ENCODE peak calls at places on chromosomes 12 and 14, in four cellular contexts. T is upper lobe of right lung, K is lower lobe of right lung, V is HAP-1. W is an unnamed sample. For H3K4me1, the result is how much of the 10 kb centered on the place peaks cover.

GRCh38 chr14:46048127-46048526 is 603.5 kb downstream of the RPL10L start:
- DNase-seq in K (no peak), V (peak), T (no peak), W (peak)

GRCh38 chr12:76232013-76232412 is 116.2 kb downstream of the BBS10 start:
- DNase-seq in T (no peak), V (no peak), K (no peak), W (no peak)

GRCh38 chr14:94386085-94387031 is 2.0 kb downstream of the SERPINA1 start:
- DNase-seq in K (no peak), V (no peak), T (no peak), W (no peak)

GRCh38 chr12:3207174-3207573 is 130.0 kb downstream of the TSPAN9 start:
- DNase-seq in T (no peak), K (no peak), V (no peak), W (no peak)

GRCh38 chr12:123897221-123897620 is 75.4 kb downstream of the CCDC92 start:
- DNase-seq in K (no peak), T (no peak), V (no peak), W (no peak)

GRCh38 chr12:1810201-1810930 is 10.0 kb upstream of the LRTM2 start:
- DNase-seq in T (no peak), K (peak), V (no peak), W (no peak)

GRCh38 chr14:94307410-94307992 is 14.4 kb upstream of the SERPINA10 start:
- DNase-seq in V (no peak), K (no peak), T (no peak), W (peak)

GRCh38 chr14:97270308-97270707 is 473.1 kb downstream of the VRK1 start:
- DNase-seq in V (no peak), T (no peak), K (no peak), W (no peak)

GRCh38 chr12:26658991-26659390 is 174.0 kb downstream of the ITPR2 start:
- DNase-seq in V (no peak), T (no peak), K (no peak), W (no peak)

GRCh38 chr12:117076410-117077372 is 22.5 kb downstream of the TESC start:
- DNase-seq in V (no peak), T (no peak), K (no peak), W (no peak)

GRCh38 chr12:52645982-52646381 is 6.0 kb downstream of the KRT2 start:
- DNase-seq in K (no peak), T (no peak), V (no peak), W (no peak)

GRCh38 chr14:103007555-103007954 is 49.8 kb downstream of the CDC42BPB start:
- DNase-seq in V (no peak), K (no peak), T (no peak), W (no peak)

GRCh38 chr14:24891987-24892729 is 157.8 kb downstream of the STXBP6 start:
- DNase-seq in T (no peak), K (no peak), V (no peak), W (no peak)

GRCh38 chr12:22850185-22850584 is 225.2 kb downstream of the ETNK1 start:
- DNase-seq in V (no peak), K (no peak), T (no peak), W (no peak)

GRCh38 chr14:44886860-44887595 is 74.7 kb downstream of the KLHL28 start:
- DNase-seq in T (no peak), K (no peak), V (no peak), W (no peak)

GRCh38 chr12:117587646-117588287 is 226.3 kb upstream of the NOS1 start:
- DNase-seq in T (peak), V (peak), K (peak), W (peak)

GRCh38 chr12:16165506-16165905 is 112.0 kb downstream of the SLC15A5 start:
- DNase-seq in K (no peak), V (peak), T (no peak), W (peak)

GRCh38 chr12:7961395-7962188 is 25.6 kb upstream of the SLC2A3 start:
- DNase-seq in T (no peak), K (no peak), V (no peak), W (no peak)

GRCh38 chr12:14567311-14568195 is at the start of gene PLBD1:
- DNase-seq in V (no peak), K (peak), T (peak), W (peak)

GRCh38 chr14:100219126-100219785 is 19.7 kb upstream of the YY1 start:
- DNase-seq in T (no peak), V (no peak), K (no peak), W (no peak)

GRCh38 chr14:95123895-95124579 is 33.3 kb downstream of the DICER1 start:
- DNase-seq in V (no peak), K (no peak), T (no peak), W (no peak)

GRCh38 chr12:29921307-29921706 is 137.6 kb upstream of the TMTC1 start:
- DNase-seq in K (no peak), T (no peak), V (no peak), W (no peak)

GRCh38 chr12:108738165-108738564 is 6.8 kb upstream of the CORO1C start:
- DNase-seq in T (no peak), V (no peak), K (no peak), W (no peak)

GRCh38 chr12:111088409-111088808 is 168.0 kb upstream of the MYL2 start:
- DNase-seq in T (no peak), K (no peak), V (no peak), W (no peak)

GRCh38 chr12:111034148-111034910 is 114.0 kb upstream of the MYL2 start:
- DNase-seq in T (no peak), K (no peak), V (peak), W (no peak)

GRCh38 chr14:94051779-94052178 is 25.6 kb downstream of the OTUB2 start:
- DNase-seq in T (peak), V (no peak), K (no peak), W (no peak)

GRCh38 chr12:89192419-89192818 is 159.9 kb downstream of the DUSP6 start:
- DNase-seq in T (no peak), V (no peak), K (no peak), W (no peak)

GRCh38 chr14:95490727-95491451 is 25.6 kb downstream of the SYNE3 start:
- DNase-seq in K (no peak), V (no peak), T (no peak), W (no peak)

DNA sequence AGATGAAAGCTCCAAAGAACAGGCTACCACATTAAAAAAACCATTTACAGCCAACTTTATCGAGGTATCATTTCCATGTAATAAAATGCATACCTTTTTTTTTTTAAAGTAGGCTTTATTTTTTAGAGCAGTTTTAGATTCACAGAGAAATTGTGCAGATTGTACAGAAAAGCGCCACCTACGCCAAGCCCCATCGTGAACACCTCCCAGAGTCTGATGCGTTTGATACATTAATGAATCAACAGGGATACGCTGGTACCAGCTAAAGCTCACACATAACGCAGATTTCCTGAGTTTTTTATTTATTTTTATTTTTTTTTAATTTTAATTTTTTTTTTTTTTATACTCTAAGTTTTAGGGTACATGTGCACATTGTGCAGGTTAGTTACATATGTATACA is 129.9 kb downstream of the KIF26A start:
- DNase-seq in V (no peak), K (no peak), T (no peak), W (no peak)
- H3K4me1 ChIP-seq in V (under half), K (under half), T (under half), W (under half)

GRCh38 chr14:50062438-50063039 is 53.8 kb downstream of the VCPKMT start:
- DNase-seq in V (peak), K (no peak), T (peak), W (no peak)
- H3K4me1 ChIP-seq in V (under half), K (under half), T (under half), W (under half)

GRCh38 chr14:89267163-89267562 is 149.9 kb downstream of the FOXN3 start:
- DNase-seq in V (no peak), K (no peak), T (no peak), W (no peak)
- H3K4me1 ChIP-seq in V (under half), K (under half), T (under half), W (under half)

GRCh38 chr12:139585-139984 is 73.0 kb downstream of the IQSEC3 start:
- DNase-seq in K (peak), T (no peak), V (no peak), W (no peak)
- H3K4me1 ChIP-seq in K (under half), T (under half), V (under half), W (under half)

DNA sequence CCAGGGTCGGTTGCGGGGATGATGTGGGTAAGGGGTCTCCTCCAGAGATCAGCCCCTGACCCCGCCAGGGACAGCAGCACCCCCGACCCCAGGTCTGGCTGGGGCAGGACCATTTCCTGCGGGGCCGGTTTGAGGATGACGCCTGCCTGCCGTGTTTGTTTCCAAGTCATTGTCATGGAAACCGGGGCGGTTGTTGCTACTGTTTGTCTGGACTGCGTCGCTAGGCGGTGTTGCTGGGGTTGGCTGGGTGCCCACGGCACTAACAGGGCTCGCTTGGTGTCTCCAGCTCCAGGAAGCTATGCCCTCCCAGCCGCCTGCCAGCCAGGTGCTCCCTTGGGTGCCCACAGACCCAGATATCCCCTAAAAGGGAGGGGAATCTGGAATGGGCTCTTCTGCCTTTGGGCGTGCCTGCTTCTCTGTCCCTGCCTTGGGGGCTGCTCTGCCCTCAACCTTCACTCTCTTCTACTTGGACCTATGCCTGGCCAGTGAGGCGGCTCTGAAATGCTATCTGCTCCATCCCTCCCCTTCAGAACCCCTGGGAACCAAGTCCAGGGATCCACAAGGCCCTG is 4.7 kb upstream of the CRIP1 start:
- DNase-seq in K (peak), T (peak), V (peak), W (no peak)
- H3K4me1 ChIP-seq in K (half or more), T (half or more), V (under half), W (under half)

GRCh38 chr12:120175062-120175461 is 19.5 kb downstream of the GCN1 start:
- DNase-seq in T (no peak), V (no peak), K (no peak), W (no peak)
- H3K4me1 ChIP-seq in T (under half), V (under half), K (under half), W (under half)

GRCh38 chr12:126926023-126926600 is 1340.9 kb upstream of the TMEM132C start:
- DNase-seq in V (no peak), T (no peak), K (no peak), W (no peak)

GRCh38 chr12:126932156-126932555 is 1334.8 kb upstream of the TMEM132C start:
- DNase-seq in K (no peak), T (no peak), V (no peak), W (no peak)

GRCh38 chr12:126935435-126935834 is 1331.5 kb upstream of the TMEM132C start:
- DNase-seq in V (no peak), T (no peak), K (no peak), W (no peak)

DNA sequence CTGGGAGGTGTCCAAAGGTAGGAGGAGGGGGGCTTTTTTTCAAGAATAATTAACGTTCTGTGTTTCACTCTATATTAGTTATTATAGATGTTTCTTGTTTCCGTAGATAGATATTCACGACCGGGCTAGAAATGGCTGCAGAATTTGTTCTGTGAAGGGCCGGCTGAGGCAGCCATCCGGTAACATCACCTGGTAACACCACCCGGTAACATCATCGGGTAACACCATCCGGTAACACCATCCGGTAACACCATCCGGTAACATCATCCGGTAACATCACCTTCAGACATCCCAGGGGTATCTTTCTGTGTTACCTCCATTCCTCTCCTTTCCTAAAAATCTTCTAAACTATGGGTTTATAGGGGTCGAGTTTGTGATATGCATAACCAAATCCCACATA is 1336.7 kb upstream of the TMEM132C start:
- DNase-seq in T (no peak), K (no peak), V (no peak), W (no peak)
- H3K4me1 ChIP-seq in T (under half), K (under half), V (under half), W (under half)

DNA sequence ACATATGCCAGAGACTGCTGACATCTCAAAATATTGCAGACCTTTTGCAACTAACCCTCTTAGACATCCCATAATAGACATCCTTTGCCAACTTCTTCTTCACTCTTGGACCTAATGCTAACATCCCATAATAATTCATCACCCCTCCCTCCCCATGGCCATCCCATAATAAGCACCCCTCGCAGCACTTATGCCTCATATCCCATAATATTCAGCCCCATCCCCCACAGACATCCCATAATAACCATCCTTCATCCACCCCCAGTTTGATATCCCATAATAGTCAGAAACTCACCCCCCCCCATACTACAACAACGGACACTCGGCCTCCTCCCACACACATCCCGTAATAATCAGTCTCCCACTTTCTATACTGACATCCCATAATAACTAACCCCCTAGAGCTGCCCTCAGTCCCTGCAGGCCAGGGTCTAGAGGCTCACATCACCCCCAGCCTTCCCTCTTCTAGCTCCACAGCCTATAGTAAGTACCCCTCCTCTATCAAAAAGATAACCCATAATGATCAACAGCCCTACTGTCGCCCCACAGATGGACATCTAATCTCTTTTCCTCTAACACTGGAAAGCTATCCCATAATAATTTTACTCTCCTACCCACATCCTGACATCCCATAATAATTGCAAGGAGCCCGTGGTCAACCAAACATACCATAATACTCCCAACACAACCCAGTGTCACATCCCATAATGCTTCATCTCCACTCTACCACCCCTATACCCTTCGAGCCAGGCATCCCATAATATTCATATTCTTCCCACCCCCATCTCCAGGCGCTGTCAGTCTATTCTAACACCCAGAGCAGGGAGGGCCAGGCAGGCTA is 792 bp upstream of the CHD4 start:
- DNase-seq in V (peak), K (peak), T (no peak), W (no peak)
- H3K4me1 ChIP-seq in V (under half), K (under half), T (under half), W (under half)

W was measured in iPS DF 6.9.